ENCODE peak calls at places on chromosomes 3 and 15, in nine cellular contexts. One of them, this sample, is unnamed.

GRCh38 chr3:37768107-37768809 is 93.4 kb upstream of the CTDSPL start:
- DNase-seq in thyroid gland: peak
- DNase-seq in fibroblast of lung: peak
- DNase-seq in WERI-Rb-1: no peak
- DNase-seq in stomach: peak
- DNase-seq in ovary: no peak
- DNase-seq in caudate nucleus: no peak
- DNase-seq in PC-3: peak
- DNase-seq in uterus: no peak
- DNase-seq in this sample: no peak

GRCh38 chr15:31155136-31155535 is 53.6 kb upstream of the TRPM1 start:
- DNase-seq in uterus: no peak
- DNase-seq in stomach: no peak
- DNase-seq in WERI-Rb-1: no peak
- DNase-seq in PC-3: no peak
- DNase-seq in ovary: no peak
- DNase-seq in caudate nucleus: no peak
- DNase-seq in fibroblast of lung: no peak
- DNase-seq in thyroid gland: no peak
- DNase-seq in this sample: no peak

GRCh38 chr15:50135123-50135541 is 16.1 kb upstream of the ATP8B4 start:
- DNase-seq in thyroid gland: no peak
- DNase-seq in PC-3: no peak
- DNase-seq in WERI-Rb-1: no peak
- DNase-seq in stomach: no peak
- DNase-seq in uterus: no peak
- DNase-seq in fibroblast of lung: peak
- DNase-seq in caudate nucleus: no peak
- DNase-seq in ovary: no peak
- DNase-seq in this sample: no peak

GRCh38 chr3:147358144-147358992 is 48.0 kb downstream of the ZIC4 start:
- DNase-seq in PC-3: no peak
- DNase-seq in ovary: no peak
- DNase-seq in fibroblast of lung: no peak
- DNase-seq in stomach: no peak
- DNase-seq in uterus: no peak
- DNase-seq in WERI-Rb-1: no peak
- DNase-seq in caudate nucleus: no peak
- DNase-seq in thyroid gland: no peak
- DNase-seq in this sample: no peak

GRCh38 chr3:143612541-143612940 is 235.7 kb downstream of the SLC9A9 start:
- DNase-seq in ovary: no peak
- DNase-seq in fibroblast of lung: no peak
- DNase-seq in WERI-Rb-1: no peak
- DNase-seq in thyroid gland: no peak
- DNase-seq in PC-3: no peak
- DNase-seq in stomach: no peak
- DNase-seq in uterus: no peak
- DNase-seq in caudate nucleus: no peak
- DNase-seq in this sample: no peak

GRCh38 chr3:89165636-89166312 is 58.4 kb downstream of the EPHA3 start:
- DNase-seq in caudate nucleus: no peak
- DNase-seq in fibroblast of lung: no peak
- DNase-seq in uterus: no peak
- DNase-seq in WERI-Rb-1: no peak
- DNase-seq in thyroid gland: no peak
- DNase-seq in PC-3: no peak
- DNase-seq in stomach: no peak
- DNase-seq in ovary: no peak
- DNase-seq in this sample: no peak

GRCh38 chr3:126109860-126110235 is 25.9 kb upstream of the SLC41A3 start:
- DNase-seq in thyroid gland: no peak
- DNase-seq in stomach: no peak
- DNase-seq in WERI-Rb-1: no peak
- DNase-seq in caudate nucleus: no peak
- DNase-seq in ovary: no peak
- DNase-seq in uterus: peak
- DNase-seq in PC-3: no peak
- DNase-seq in fibroblast of lung: no peak
- DNase-seq in this sample: no peak

GRCh38 chr3:49554639-49555265 is 475 bp downstream of the BSN start:
- DNase-seq in thyroid gland: peak
- DNase-seq in PC-3: peak
- DNase-seq in ovary: no peak
- DNase-seq in fibroblast of lung: peak
- DNase-seq in uterus: no peak
- DNase-seq in caudate nucleus: no peak
- DNase-seq in WERI-Rb-1: no peak
- DNase-seq in stomach: peak
- DNase-seq in this sample: no peak

GRCh38 chr15:47843124-47843663 is 125.9 kb downstream of the SEMA6D start:
- DNase-seq in PC-3: no peak
- DNase-seq in stomach: no peak
- DNase-seq in uterus: no peak
- DNase-seq in WERI-Rb-1: no peak
- DNase-seq in thyroid gland: no peak
- DNase-seq in caudate nucleus: no peak
- DNase-seq in ovary: no peak
- DNase-seq in fibroblast of lung: no peak
- DNase-seq in this sample: no peak

GRCh38 chr15:100926971-100927756 is 8.0 kb downstream of the LRRK1 start:
- DNase-seq in caudate nucleus: no peak
- DNase-seq in thyroid gland: no peak
- DNase-seq in uterus: no peak
- DNase-seq in stomach: no peak
- DNase-seq in WERI-Rb-1: no peak
- DNase-seq in PC-3: no peak
- DNase-seq in fibroblast of lung: no peak
- DNase-seq in ovary: no peak
- DNase-seq in this sample: no peak

GRCh38 chr3:78096488-78097255 is 1056.8 kb downstream of the ROBO2 start:
- DNase-seq in caudate nucleus: no peak
- DNase-seq in stomach: no peak
- DNase-seq in fibroblast of lung: no peak
- DNase-seq in ovary: no peak
- DNase-seq in uterus: no peak
- DNase-seq in thyroid gland: no peak
- DNase-seq in WERI-Rb-1: no peak
- DNase-seq in PC-3: peak
- DNase-seq in this sample: no peak

DNA sequence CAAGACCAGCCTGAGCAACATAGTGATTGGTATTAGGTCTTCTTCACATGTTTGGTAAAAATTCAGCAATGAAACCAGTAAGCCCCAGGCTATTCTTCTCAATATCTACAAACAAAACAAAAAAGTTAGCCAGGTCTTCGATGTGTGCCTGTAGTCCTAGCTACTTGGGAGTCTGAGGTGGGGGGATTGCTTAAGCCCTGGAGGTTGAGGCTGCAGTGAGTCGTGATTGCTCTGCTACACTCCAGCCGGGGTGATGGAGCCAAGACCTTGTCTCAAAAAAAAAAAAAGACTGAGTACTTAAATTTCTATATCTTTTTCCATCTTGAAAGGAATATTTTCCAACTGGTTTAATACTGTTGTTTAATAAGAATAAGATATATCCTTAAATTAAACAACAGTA is 106.8 kb downstream of the MBNL1 start:
- DNase-seq in caudate nucleus: no peak
- DNase-seq in uterus: no peak
- DNase-seq in thyroid gland: no peak
- DNase-seq in stomach: no peak
- DNase-seq in WERI-Rb-1: no peak
- DNase-seq in ovary: no peak
- DNase-seq in PC-3: peak
- DNase-seq in fibroblast of lung: peak
- DNase-seq in this sample: no peak
- H3K27ac ChIP-seq in caudate nucleus: no peak
- H3K27ac ChIP-seq in uterus: peak
- H3K27ac ChIP-seq in thyroid gland: no peak
- H3K27ac ChIP-seq in stomach: no peak
- H3K27ac ChIP-seq in WERI-Rb-1: no peak
- H3K27ac ChIP-seq in ovary: no peak
- H3K27ac ChIP-seq in PC-3: peak
- H3K27ac ChIP-seq in fibroblast of lung: peak
- H3K27ac ChIP-seq in this sample: no peak

DNA sequence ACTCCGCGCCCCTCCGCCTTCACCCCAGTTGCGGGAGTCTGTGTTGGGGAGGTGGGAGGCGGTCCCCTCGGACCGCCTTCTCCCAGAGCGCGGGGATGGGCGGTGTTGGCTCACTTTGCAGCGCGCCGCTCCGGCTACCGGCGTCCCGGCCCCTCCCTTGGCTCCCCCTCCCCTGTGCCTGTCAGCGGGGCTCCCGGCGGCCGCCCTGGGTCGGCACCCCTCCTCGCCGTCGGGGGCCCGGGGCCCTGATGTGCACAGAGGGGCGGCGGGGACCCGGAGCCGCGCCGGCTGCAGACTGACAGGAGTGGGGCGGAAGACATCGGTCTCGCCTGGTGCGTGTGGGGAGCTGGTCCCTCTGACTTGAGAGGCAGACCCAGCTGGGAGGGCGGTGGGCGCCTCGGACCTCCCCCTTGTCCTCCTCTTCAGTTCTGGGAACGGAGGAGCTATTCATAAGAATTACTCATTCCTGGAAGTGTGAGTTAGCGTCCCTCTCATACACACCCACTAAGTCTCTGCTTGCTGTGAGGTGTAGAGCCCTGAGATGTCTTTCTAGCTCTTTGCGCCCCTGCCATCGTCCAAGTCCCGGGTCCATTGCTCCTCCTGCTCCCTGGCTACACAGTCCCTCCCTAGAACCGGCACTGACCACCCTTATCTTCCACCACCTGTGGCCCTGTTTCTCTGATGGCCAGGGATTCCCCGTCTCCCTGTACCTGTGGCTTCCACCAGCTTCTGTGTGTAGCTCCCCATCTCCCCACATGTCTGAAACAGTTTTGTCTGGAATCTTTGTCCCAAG is 42.3 kb upstream of the ROPN1 start:
- DNase-seq in stomach: no peak
- DNase-seq in ovary: peak
- DNase-seq in PC-3: peak
- DNase-seq in WERI-Rb-1: no peak
- DNase-seq in uterus: peak
- DNase-seq in fibroblast of lung: no peak
- DNase-seq in caudate nucleus: no peak
- DNase-seq in thyroid gland: no peak
- DNase-seq in this sample: no peak
- H3K27ac ChIP-seq in stomach: peak
- H3K27ac ChIP-seq in ovary: no peak
- H3K27ac ChIP-seq in PC-3: no peak
- H3K27ac ChIP-seq in WERI-Rb-1: peak
- H3K27ac ChIP-seq in uterus: peak
- H3K27ac ChIP-seq in fibroblast of lung: no peak
- H3K27ac ChIP-seq in caudate nucleus: no peak
- H3K27ac ChIP-seq in thyroid gland: peak
- H3K27ac ChIP-seq in this sample: no peak

GRCh38 chr3:188001926-188002325 is 152.0 kb upstream of the LPP start:
- DNase-seq in caudate nucleus: no peak
- DNase-seq in thyroid gland: no peak
- DNase-seq in PC-3: no peak
- DNase-seq in WERI-Rb-1: no peak
- DNase-seq in ovary: no peak
- DNase-seq in fibroblast of lung: no peak
- DNase-seq in stomach: no peak
- DNase-seq in uterus: no peak
- DNase-seq in this sample: no peak
- H3K27ac ChIP-seq in caudate nucleus: no peak
- H3K27ac ChIP-seq in thyroid gland: no peak
- H3K27ac ChIP-seq in PC-3: no peak
- H3K27ac ChIP-seq in WERI-Rb-1: no peak
- H3K27ac ChIP-seq in ovary: no peak
- H3K27ac ChIP-seq in fibroblast of lung: no peak
- H3K27ac ChIP-seq in stomach: no peak
- H3K27ac ChIP-seq in uterus: no peak
- H3K27ac ChIP-seq in this sample: no peak

GRCh38 chr15:71294251-71294635 is 179.0 kb downstream of the THSD4 start:
- DNase-seq in PC-3: no peak
- DNase-seq in WERI-Rb-1: no peak
- DNase-seq in stomach: no peak
- DNase-seq in fibroblast of lung: no peak
- DNase-seq in caudate nucleus: no peak
- DNase-seq in uterus: no peak
- DNase-seq in ovary: no peak
- DNase-seq in thyroid gland: no peak
- DNase-seq in this sample: no peak

GRCh38 chr15:71294636-71295241 is 179.5 kb downstream of the THSD4 start:
- DNase-seq in PC-3: peak
- DNase-seq in ovary: no peak
- DNase-seq in fibroblast of lung: peak
- DNase-seq in caudate nucleus: no peak
- DNase-seq in uterus: peak
- DNase-seq in WERI-Rb-1: peak
- DNase-seq in thyroid gland: peak
- DNase-seq in stomach: no peak
- DNase-seq in this sample: no peak

GRCh38 chr15:71296032-71296686 is 180.9 kb downstream of the THSD4 start:
- DNase-seq in uterus: no peak
- DNase-seq in WERI-Rb-1: no peak
- DNase-seq in ovary: no peak
- DNase-seq in PC-3: peak
- DNase-seq in stomach: no peak
- DNase-seq in caudate nucleus: no peak
- DNase-seq in fibroblast of lung: peak
- DNase-seq in thyroid gland: no peak
- DNase-seq in this sample: no peak

GRCh38 chr15:71291723-71292122 is 176.5 kb downstream of the THSD4 start:
- DNase-seq in ovary: no peak
- DNase-seq in PC-3: no peak
- DNase-seq in fibroblast of lung: no peak
- DNase-seq in stomach: no peak
- DNase-seq in uterus: no peak
- DNase-seq in caudate nucleus: no peak
- DNase-seq in thyroid gland: no peak
- DNase-seq in WERI-Rb-1: no peak
- DNase-seq in this sample: no peak

DNA sequence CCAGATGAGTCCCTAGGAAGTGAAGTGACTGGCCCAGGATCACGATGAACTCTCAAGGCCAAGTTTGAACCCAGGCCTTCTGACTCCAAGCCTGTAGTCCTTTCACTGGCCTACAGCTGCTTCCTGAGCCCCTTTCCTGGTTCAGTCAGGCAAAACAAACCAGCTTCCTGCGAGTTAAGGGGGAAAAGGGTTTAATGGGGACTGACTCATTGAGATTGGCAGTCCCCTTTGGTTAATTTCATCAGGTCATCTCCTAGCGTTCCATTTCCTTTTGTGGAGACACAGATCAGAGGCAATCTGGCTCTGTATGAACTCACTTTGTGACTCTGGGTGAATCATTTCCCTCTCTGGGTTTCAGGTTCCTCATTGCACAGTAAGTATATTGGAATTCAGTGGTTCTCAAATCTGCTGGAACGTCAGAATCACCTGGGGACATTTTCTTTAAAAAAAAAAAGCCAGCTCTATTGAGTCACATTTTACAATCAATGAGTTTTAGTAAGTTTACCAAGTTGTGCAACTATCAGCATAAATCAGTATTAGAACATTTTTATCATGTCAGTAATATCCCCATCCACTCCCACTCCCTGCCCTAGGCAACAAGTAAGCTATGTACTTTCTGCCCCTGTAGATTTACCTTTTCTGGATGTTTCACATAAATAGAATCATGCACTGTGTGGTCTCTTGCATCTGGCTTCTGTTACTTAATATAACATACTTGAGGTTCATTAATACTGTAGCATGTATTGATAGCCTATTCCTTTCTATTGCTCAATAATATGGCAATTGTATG is 180.2 kb downstream of the THSD4 start:
- DNase-seq in WERI-Rb-1: no peak
- DNase-seq in fibroblast of lung: peak
- DNase-seq in PC-3: peak
- DNase-seq in stomach: no peak
- DNase-seq in ovary: no peak
- DNase-seq in thyroid gland: peak
- DNase-seq in uterus: peak
- DNase-seq in caudate nucleus: no peak
- DNase-seq in this sample: no peak
- H3K27ac ChIP-seq in WERI-Rb-1: no peak
- H3K27ac ChIP-seq in fibroblast of lung: peak
- H3K27ac ChIP-seq in PC-3: peak
- H3K27ac ChIP-seq in stomach: peak
- H3K27ac ChIP-seq in ovary: no peak
- H3K27ac ChIP-seq in thyroid gland: peak
- H3K27ac ChIP-seq in uterus: peak
- H3K27ac ChIP-seq in caudate nucleus: no peak
- H3K27ac ChIP-seq in this sample: no peak

This sample was measured in substantia nigra.